ENCODE peak calls at places on chromosome 15, in six cellular contexts. I, E, L, S, D and C are unnamed samples.

GRCh38 chr15:40511472-40512133 is 40.8 kb downstream of the CHST14 start:
- DNase-seq in E (no peak), I (peak), S (no peak), L (no peak), D (no peak), C (peak)

GRCh38 chr15:31552482-31553099 is 226.0 kb downstream of the KLF13 start:
- DNase-seq in I (no peak), D (no peak), E (no peak), L (no peak), S (no peak), C (no peak)

GRCh38 chr15:40266828-40267304 is 16.0 kb downstream of the ANKRD63 start:
- DNase-seq in I (no peak), D (peak), E (no peak), L (no peak), S (no peak), C (peak)

GRCh38 chr15:91021516-91022074 is 799 bp downstream of the VPS33B start:
- DNase-seq in I (no peak), L (no peak), D (no peak), E (no peak), S (no peak), C (no peak)

GRCh38 chr15:31239409-31239808 is 87.2 kb upstream of the KLF13 start:
- DNase-seq in S (no peak), I (no peak), E (no peak), D (no peak), L (no peak), C (no peak)

GRCh38 chr15:85454403-85454802 is 74.0 kb downstream of the AKAP13 start:
- DNase-seq in D (no peak), E (no peak), L (no peak), I (no peak), S (no peak), C (no peak)

GRCh38 chr15:91885054-91885453 is 31.5 kb downstream of the SLCO3A1 start:
- DNase-seq in E (no peak), L (no peak), D (no peak), S (no peak), I (no peak), C (no peak)

GRCh38 chr15:83061680-83062079 is 5.4 kb downstream of the BTBD1 start:
- DNase-seq in E (no peak), S (no peak), L (no peak), I (no peak), D (no peak), C (no peak)

GRCh38 chr15:65132841-65133549 is 613 bp downstream of the PDCD7 start:
- DNase-seq in E (no peak), L (no peak), S (no peak), D (peak), I (peak), C (no peak)

GRCh38 chr15:83106994-83107840 is at the start of gene TM6SF1:
- DNase-seq in E (no peak), S (no peak), D (no peak), I (peak), L (no peak), C (no peak)

GRCh38 chr15:99125061-99125990 is 20.4 kb downstream of the SYNM start:
- DNase-seq in S (no peak), D (no peak), I (no peak), L (no peak), E (no peak), C (no peak)

GRCh38 chr15:61367953-61368352 is 138.9 kb upstream of the RORA start:
- DNase-seq in D (no peak), E (no peak), S (no peak), L (no peak), I (no peak), C (no peak)